ENCODE peak calls at places on chromosomes 12 and 14, in seven cellular contexts. X, O, U, D, F, Q and B are unnamed samples.

GRCh38 chr12:20096430-20096829 is 271.9 kb upstream of the PDE3A start:
- DNase-seq in Q (no peak), F (no peak), X (no peak), D (no peak), O (no peak), U (no peak), B (no peak)

GRCh38 chr12:122072031-122072970 is 6.3 kb upstream of the MLXIP start:
- DNase-seq in Q (peak; percentile 68), U (no peak), O (no peak), F (peak; percentile 59), X (peak; percentile 46), D (no peak), B (no peak)

GRCh38 chr12:30482650-30483049 is 213.0 kb downstream of the IPO8 start:
- DNase-seq in F (no peak), Q (no peak), X (no peak), U (no peak), D (no peak), O (no peak), B (no peak)

GRCh38 chr12:117476341-117476740 is 114.9 kb upstream of the NOS1 start:
- DNase-seq in F (no peak), D (no peak), Q (no peak), U (no peak), X (no peak), O (no peak), B (no peak)

GRCh38 chr12:63170321-63170720 is 19.3 kb upstream of the AVPR1A start:
- DNase-seq in X (no peak), O (no peak), Q (no peak), F (no peak), U (no peak), D (no peak), B (no peak)

GRCh38 chr12:69415471-69416275 is 54.5 kb upstream of the FRS2 start:
- DNase-seq in D (peak; percentile 48), X (peak; percentile 25), Q (peak; percentile 47), F (peak; percentile 56), O (peak; percentile 27), U (no peak), B (no peak)

GRCh38 chr12:124621296-124621660 is 53.9 kb upstream of the NCOR2 start:
- DNase-seq in X (peak; percentile 72), Q (peak; percentile 88), D (no peak), O (peak; percentile 94), F (peak; percentile 85), U (no peak), B (no peak)

GRCh38 chr12:45886685-45887084 is 103.7 kb downstream of the SCAF11 start:
- DNase-seq in Q (no peak), D (no peak), O (no peak), U (no peak), F (no peak), X (no peak), B (no peak)

GRCh38 chr14:51684760-51685159 is 33.0 kb downstream of the FRMD6 start:
- DNase-seq in D (no peak), F (no peak), X (no peak), O (no peak), Q (no peak), U (no peak), B (no peak)

GRCh38 chr12:48938805-48939204 is 13.5 kb upstream of the FKBP11 start:
- DNase-seq in Q (no peak), F (no peak), U (peak; percentile 80), D (peak; percentile 26), X (no peak), O (no peak), B (no peak)

GRCh38 chr12:31951008-31951407 is 8.2 kb upstream of the RESF1 start:
- DNase-seq in Q (no peak), X (no peak), F (no peak), U (no peak), O (no peak), D (peak; percentile 39), B (no peak)

GRCh38 chr12:124381454-124382207 is 86.7 kb downstream of the RFLNA start:
- DNase-seq in F (peak; percentile 92), D (no peak), O (peak; percentile 91), U (peak; percentile 93), X (peak; percentile 96), Q (peak; percentile 95), B (peak; percentile 98)

GRCh38 chr12:21831671-21832357 is 57.3 kb upstream of the KCNJ8 start:
- DNase-seq in F (peak; percentile 77), O (no peak), X (peak; percentile 19), Q (peak; percentile 56), D (no peak), U (no peak), B (no peak)

GRCh38 chr14:71235865-71236264 is 328.6 kb downstream of the PCNX1 start:
- DNase-seq in Q (no peak), D (no peak), U (no peak), F (no peak), X (peak; percentile 42), O (peak; percentile 71), B (no peak)

GRCh38 chr12:5251092-5251491 is 180.8 kb upstream of the NTF3 start:
- DNase-seq in U (no peak), F (no peak), X (no peak), Q (no peak), D (no peak), O (no peak), B (no peak)

GRCh38 chr12:111546758-111547383 is 52.2 kb downstream of the ATXN2 start:
- DNase-seq in D (no peak), O (no peak), U (no peak), Q (no peak), F (no peak), X (no peak), B (no peak)

GRCh38 chr12:6613015-6613775 is 6.0 kb upstream of the CHD4 start:
- DNase-seq in X (peak; percentile 74), U (peak; percentile 88), O (peak; percentile 89), F (peak; percentile 87), D (peak; percentile 30), Q (peak; percentile 91), B (peak; percentile 93)

GRCh38 chr14:61470261-61470953 is 149.0 kb downstream of the PRKCH start:
- DNase-seq in F (no peak), Q (no peak), O (no peak), D (no peak), X (peak; percentile 48), U (no peak), B (no peak)

GRCh38 chr12:4802841-4803240 is 82.6 kb downstream of the GALNT8 start:
- DNase-seq in D (no peak), X (no peak), U (no peak), Q (no peak), O (no peak), F (no peak), B (no peak)

GRCh38 chr12:64124511-64125197 is 97.4 kb downstream of the KICS2 start:
- DNase-seq in D (no peak), X (no peak), Q (no peak), O (no peak), U (no peak), F (no peak), B (no peak)

GRCh38 chr12:57754411-57755193 is at the start of gene MARCHF9:
- DNase-seq in O (peak; percentile 65), U (peak; percentile 94), D (peak; percentile 91), Q (peak; percentile 58), X (peak; percentile 59), F (no peak), B (peak; percentile 93)

GRCh38 chr14:93752980-93753561 is 35.2 kb downstream of the PRIMA1 start:
- DNase-seq in D (no peak), O (peak; percentile 61), X (peak; percentile 84), Q (no peak), U (no peak), F (no peak), B (no peak)

GRCh38 chr14:63598821-63599220 is 42.9 kb downstream of the WDR89 start:
- DNase-seq in F (no peak), Q (no peak), X (no peak), D (no peak), U (no peak), O (no peak), B (no peak)

GRCh38 chr12:113464852-113465719 is 6.6 kb downstream of the LHX5 start:
- DNase-seq in O (no peak), F (no peak), D (no peak), U (no peak), Q (no peak), X (no peak), B (no peak)

GRCh38 chr12:127583041-127583440 is 683.9 kb upstream of the TMEM132C start:
- DNase-seq in F (no peak), X (no peak), D (no peak), O (no peak), U (no peak), Q (no peak), B (no peak)

GRCh38 chr14:99707921-99708320 is 23.8 kb downstream of the CYP46A1 start:
- DNase-seq in O (peak; percentile 5), D (no peak), Q (no peak), X (no peak), U (no peak), F (no peak), B (no peak)

GRCh38 chr12:7107181-7108041 is 1.6 kb downstream of the C1RL start:
- DNase-seq in D (no peak), F (no peak), O (no peak), U (no peak), X (no peak), Q (no peak), B (no peak)

GRCh38 chr14:102319351-102320032 is at the start of gene ZNF839:
- DNase-seq in O (peak; percentile 90), Q (peak; percentile 96), U (peak; percentile 98), X (peak; percentile 93), F (peak; percentile 92), D (peak; percentile 95), B (peak; percentile 97)
- H3K4me1 ChIP-seq in O (peaks cover 7% of the 10 kb centered on the region), Q (peaks cover 11% of the 10 kb centered on the region), U (peaks cover 15% of the 10 kb centered on the region), X (peaks cover 62% of the 10 kb centered on the region), F (no peaks in the 10 kb centered on the region), D (peaks cover 48% of the 10 kb centered on the region), B (peaks cover 18% of the 10 kb centered on the region)

DNA sequence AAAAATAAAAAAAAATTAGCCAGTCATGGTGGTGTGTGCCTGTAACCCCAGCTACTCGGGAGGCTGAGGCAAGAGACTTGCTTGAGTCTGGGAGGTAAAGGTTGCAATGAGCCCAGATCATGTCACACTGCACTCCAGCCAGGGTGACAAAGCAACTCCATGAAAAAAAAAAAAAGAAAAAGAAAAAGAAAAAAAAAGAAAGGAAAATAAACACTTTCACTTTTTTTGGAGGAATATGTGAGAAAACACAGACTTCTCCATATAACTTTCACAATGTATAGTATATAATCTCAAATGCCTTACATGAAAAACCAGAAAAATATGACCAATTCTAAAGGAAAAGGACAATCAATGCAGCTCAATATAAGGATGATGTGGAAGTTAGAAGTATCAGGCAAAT is 8.9 kb downstream of the CLECL1 start:
- DNase-seq in U (no peak), D (no peak), F (no peak), O (no peak), X (no peak), Q (no peak), B (no peak)
- H3K4me3 ChIP-seq in U (no peak overlapping the region), D (peak overlapping the region; percentile 78), F (no peak overlapping the region), O (no peak overlapping the region), X (no peak overlapping the region), Q (no peak overlapping the region), B (no peak overlapping the region)

GRCh38 chr14:65226824-65227604 is 124.7 kb upstream of the MAX start:
- DNase-seq in U (peak; percentile 43), X (no peak), D (no peak), O (no peak), F (no peak), Q (no peak), B (no peak)
- H3K27ac ChIP-seq in U (no peak overlapping the region), X (no peak overlapping the region), D (no peak overlapping the region), O (peak overlapping the region; percentile 89), F (no peak overlapping the region), Q (no peak overlapping the region), B (no peak overlapping the region)

DNA sequence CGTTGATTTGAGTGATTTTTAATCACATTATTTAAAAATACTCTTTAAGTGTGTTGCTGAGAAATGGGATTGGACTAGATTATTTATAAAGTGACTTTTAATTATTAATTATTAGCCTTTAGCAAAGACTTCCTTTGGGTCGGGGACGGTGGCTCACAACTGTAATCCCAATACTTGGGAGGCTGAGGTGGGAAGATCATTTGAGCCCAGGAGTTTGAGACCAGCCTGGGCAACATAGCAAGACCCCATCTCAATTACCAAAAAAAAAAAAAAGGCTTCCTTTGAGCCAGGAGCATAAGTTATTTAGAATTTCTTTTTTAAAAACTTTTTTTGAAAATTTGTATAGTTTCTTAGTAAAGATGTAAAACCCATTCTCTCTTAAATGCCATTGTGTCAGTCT is 8.8 kb downstream of the CHURC1 start:
- DNase-seq in U (no peak), D (no peak), F (no peak), Q (no peak), O (no peak), X (no peak), B (no peak)
- H3K4me1 ChIP-seq in U (peaks cover 8% of the 10 kb centered on the region), D (peaks cover 3% of the 10 kb centered on the region), F (no peaks in the 10 kb centered on the region), Q (no peaks in the 10 kb centered on the region), O (no peaks in the 10 kb centered on the region), X (peaks cover 31% of the 10 kb centered on the region), B (no peaks in the 10 kb centered on the region)